ENCODE peak calls at places on chromosomes 4 and X, in nine cellular contexts. One of them, this sample, is unnamed.

GRCh38 chrX:129461801-129462456 is 61.4 kb downstream of the SMARCA1 start:
- DNase-seq in BE2C: no peak
- DNase-seq in GM13977: no peak
- DNase-seq in GM10248: no peak
- DNase-seq in fibroblast of mammary gland: no peak
- DNase-seq in progenitor cell of endocrine pancreas: no peak
- DNase-seq in RWPE1: no peak
- DNase-seq in ovary: no peak
- DNase-seq in mesothelial cell of epicardium: no peak
- DNase-seq in this sample: no peak

GRCh38 chr4:161332696-161333095 is 831.1 kb downstream of the FSTL5 start:
- DNase-seq in BE2C: no peak
- DNase-seq in GM13977: no peak
- DNase-seq in GM10248: no peak
- DNase-seq in fibroblast of mammary gland: no peak
- DNase-seq in progenitor cell of endocrine pancreas: no peak
- DNase-seq in RWPE1: no peak
- DNase-seq in ovary: no peak
- DNase-seq in mesothelial cell of epicardium: no peak
- DNase-seq in this sample: no peak

GRCh38 chr4:15906024-15906443 is 32.5 kb downstream of the FGFBP1 start:
- DNase-seq in BE2C: no peak
- DNase-seq in GM13977: no peak
- DNase-seq in GM10248: no peak
- DNase-seq in fibroblast of mammary gland: no peak
- DNase-seq in progenitor cell of endocrine pancreas: no peak
- DNase-seq in RWPE1: peak
- DNase-seq in ovary: no peak
- DNase-seq in mesothelial cell of epicardium: no peak
- DNase-seq in this sample: no peak

GRCh38 chrX:56107320-56107719 is 124.8 kb upstream of the KLF8 start:
- DNase-seq in BE2C: no peak
- DNase-seq in GM13977: no peak
- DNase-seq in GM10248: no peak
- DNase-seq in fibroblast of mammary gland: no peak
- DNase-seq in progenitor cell of endocrine pancreas: no peak
- DNase-seq in RWPE1: no peak
- DNase-seq in ovary: no peak
- DNase-seq in mesothelial cell of epicardium: no peak
- DNase-seq in this sample: no peak

GRCh38 chr4:133592106-133592505 is 443.0 kb downstream of the PCDH10 start:
- DNase-seq in BE2C: no peak
- DNase-seq in GM13977: no peak
- DNase-seq in GM10248: no peak
- DNase-seq in fibroblast of mammary gland: no peak
- DNase-seq in progenitor cell of endocrine pancreas: no peak
- DNase-seq in RWPE1: no peak
- DNase-seq in ovary: no peak
- DNase-seq in mesothelial cell of epicardium: no peak
- DNase-seq in this sample: no peak

GRCh38 chr4:65066106-65066505 is 604.2 kb downstream of the EPHA5 start:
- DNase-seq in BE2C: no peak
- DNase-seq in GM13977: no peak
- DNase-seq in GM10248: no peak
- DNase-seq in fibroblast of mammary gland: no peak
- DNase-seq in progenitor cell of endocrine pancreas: no peak
- DNase-seq in RWPE1: no peak
- DNase-seq in ovary: no peak
- DNase-seq in mesothelial cell of epicardium: no peak
- DNase-seq in this sample: no peak

GRCh38 chr4:27602172-27602571 is 741.5 kb downstream of the STIM2 start:
- DNase-seq in BE2C: no peak
- DNase-seq in GM13977: no peak
- DNase-seq in GM10248: no peak
- DNase-seq in fibroblast of mammary gland: no peak
- DNase-seq in progenitor cell of endocrine pancreas: no peak
- DNase-seq in RWPE1: no peak
- DNase-seq in ovary: no peak
- DNase-seq in mesothelial cell of epicardium: no peak
- DNase-seq in this sample: no peak

GRCh38 chr4:109691411-109691920 is 11.8 kb downstream of the CASP6 start:
- DNase-seq in BE2C: no peak
- DNase-seq in GM13977: no peak
- DNase-seq in GM10248: no peak
- DNase-seq in fibroblast of mammary gland: peak
- DNase-seq in progenitor cell of endocrine pancreas: no peak
- DNase-seq in RWPE1: no peak
- DNase-seq in ovary: no peak
- DNase-seq in mesothelial cell of epicardium: no peak
- DNase-seq in this sample: no peak

GRCh38 chr4:20462426-20463175 is 210.9 kb downstream of the SLIT2 start:
- DNase-seq in BE2C: no peak
- DNase-seq in GM13977: no peak
- DNase-seq in GM10248: no peak
- DNase-seq in fibroblast of mammary gland: peak
- DNase-seq in progenitor cell of endocrine pancreas: no peak
- DNase-seq in RWPE1: no peak
- DNase-seq in ovary: no peak
- DNase-seq in mesothelial cell of epicardium: no peak
- DNase-seq in this sample: no peak

GRCh38 chr4:25662306-25662705 is 6.7 kb downstream of the SLC34A2 start:
- DNase-seq in BE2C: no peak
- DNase-seq in GM13977: no peak
- DNase-seq in GM10248: no peak
- DNase-seq in fibroblast of mammary gland: no peak
- DNase-seq in progenitor cell of endocrine pancreas: no peak
- DNase-seq in RWPE1: no peak
- DNase-seq in ovary: no peak
- DNase-seq in mesothelial cell of epicardium: no peak
- DNase-seq in this sample: no peak

GRCh38 chr4:33709247-33709646 is 2535.1 kb downstream of the ARAP2 start:
- DNase-seq in BE2C: no peak
- DNase-seq in GM13977: no peak
- DNase-seq in GM10248: no peak
- DNase-seq in fibroblast of mammary gland: peak
- DNase-seq in progenitor cell of endocrine pancreas: no peak
- DNase-seq in RWPE1: no peak
- DNase-seq in ovary: no peak
- DNase-seq in mesothelial cell of epicardium: no peak
- DNase-seq in this sample: no peak

GRCh38 chrX:15947648-15948317 is 93.2 kb upstream of the AP1S2 start:
- DNase-seq in BE2C: no peak
- DNase-seq in GM13977: no peak
- DNase-seq in GM10248: no peak
- DNase-seq in fibroblast of mammary gland: peak
- DNase-seq in progenitor cell of endocrine pancreas: no peak
- DNase-seq in RWPE1: peak
- DNase-seq in ovary: no peak
- DNase-seq in mesothelial cell of epicardium: no peak
- DNase-seq in this sample: no peak

GRCh38 chr4:54094449-54094848 is 5.5 kb upstream of the GSX2 start:
- DNase-seq in BE2C: no peak
- DNase-seq in GM13977: no peak
- DNase-seq in GM10248: no peak
- DNase-seq in fibroblast of mammary gland: no peak
- DNase-seq in progenitor cell of endocrine pancreas: no peak
- DNase-seq in RWPE1: no peak
- DNase-seq in ovary: no peak
- DNase-seq in mesothelial cell of epicardium: no peak
- DNase-seq in this sample: no peak

GRCh38 chr4:150234246-150234645 is 156.0 kb downstream of the DCLK2 start:
- DNase-seq in BE2C: no peak
- DNase-seq in GM13977: no peak
- DNase-seq in GM10248: no peak
- DNase-seq in fibroblast of mammary gland: peak
- DNase-seq in progenitor cell of endocrine pancreas: no peak
- DNase-seq in RWPE1: no peak
- DNase-seq in ovary: no peak
- DNase-seq in mesothelial cell of epicardium: no peak
- DNase-seq in this sample: no peak

GRCh38 chr4:762211-763190 is 56.9 kb downstream of the PCGF3 start:
- DNase-seq in BE2C: no peak
- DNase-seq in GM13977: no peak
- DNase-seq in GM10248: no peak
- DNase-seq in fibroblast of mammary gland: peak
- DNase-seq in progenitor cell of endocrine pancreas: no peak
- DNase-seq in RWPE1: no peak
- DNase-seq in ovary: no peak
- DNase-seq in mesothelial cell of epicardium: no peak
- DNase-seq in this sample: no peak
- TF ChIP-seq CTCF in BE2C: peak
- TF ChIP-seq CTCF in GM13977: peak
- TF ChIP-seq CTCF in GM10248: no peak
- TF ChIP-seq CTCF in fibroblast of mammary gland: peak
- TF ChIP-seq CTCF in progenitor cell of endocrine pancreas: peak
- TF ChIP-seq CTCF in RWPE1: no peak
- TF ChIP-seq CTCF in ovary: no peak
- TF ChIP-seq CTCF in mesothelial cell of epicardium: no peak
- TF ChIP-seq CTCF in this sample: no peak

GRCh38 chr4:3246458-3247398 is 2.2 kb upstream of the MSANTD1 start:
- DNase-seq in BE2C: no peak
- DNase-seq in GM13977: no peak
- DNase-seq in GM10248: no peak
- DNase-seq in fibroblast of mammary gland: no peak
- DNase-seq in progenitor cell of endocrine pancreas: no peak
- DNase-seq in RWPE1: no peak
- DNase-seq in ovary: no peak
- DNase-seq in mesothelial cell of epicardium: no peak
- DNase-seq in this sample: no peak
- TF ChIP-seq CTCF in BE2C: no peak
- TF ChIP-seq CTCF in GM13977: no peak
- TF ChIP-seq CTCF in GM10248: no peak
- TF ChIP-seq CTCF in fibroblast of mammary gland: no peak
- TF ChIP-seq CTCF in progenitor cell of endocrine pancreas: no peak
- TF ChIP-seq CTCF in RWPE1: no peak
- TF ChIP-seq CTCF in ovary: no peak
- TF ChIP-seq CTCF in mesothelial cell of epicardium: no peak
- TF ChIP-seq CTCF in this sample: no peak

DNA sequence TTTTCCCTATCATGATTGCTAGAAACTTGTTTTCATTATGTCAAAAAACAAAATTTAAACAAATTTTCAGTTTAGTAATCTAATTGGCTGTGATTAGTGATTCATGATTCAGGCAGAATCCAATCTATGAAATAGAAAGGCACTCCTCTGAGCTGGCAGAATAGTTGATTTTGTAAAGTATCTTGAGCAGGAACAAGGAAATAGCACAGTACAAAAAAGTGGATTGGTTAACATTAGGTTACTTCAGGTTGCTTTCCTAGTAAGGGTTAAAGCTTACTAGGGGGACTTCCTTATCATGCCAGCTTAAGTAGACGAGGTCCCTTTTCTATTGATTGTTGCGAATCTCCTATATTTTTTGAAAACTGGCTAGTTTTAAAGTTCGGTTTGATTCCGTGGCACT is 43.4 kb upstream of the PRDM5 start:
- DNase-seq in BE2C: no peak
- DNase-seq in GM13977: no peak
- DNase-seq in GM10248: no peak
- DNase-seq in fibroblast of mammary gland: no peak
- DNase-seq in progenitor cell of endocrine pancreas: no peak
- DNase-seq in RWPE1: no peak
- DNase-seq in ovary: no peak
- DNase-seq in mesothelial cell of epicardium: no peak
- DNase-seq in this sample: no peak
- TF ChIP-seq CTCF in BE2C: no peak
- TF ChIP-seq CTCF in GM13977: no peak
- TF ChIP-seq CTCF in GM10248: no peak
- TF ChIP-seq CTCF in fibroblast of mammary gland: no peak
- TF ChIP-seq CTCF in progenitor cell of endocrine pancreas: no peak
- TF ChIP-seq CTCF in RWPE1: no peak
- TF ChIP-seq CTCF in ovary: no peak
- TF ChIP-seq CTCF in mesothelial cell of epicardium: no peak
- TF ChIP-seq CTCF in this sample: no peak

GRCh38 chr4:141375855-141376254 is 155.2 kb downstream of the ZNF330 start:
- DNase-seq in BE2C: peak
- DNase-seq in GM13977: no peak
- DNase-seq in GM10248: no peak
- DNase-seq in fibroblast of mammary gland: peak
- DNase-seq in progenitor cell of endocrine pancreas: no peak
- DNase-seq in RWPE1: peak
- DNase-seq in ovary: no peak
- DNase-seq in mesothelial cell of epicardium: no peak
- DNase-seq in this sample: no peak
- TF ChIP-seq CTCF in BE2C: peak
- TF ChIP-seq CTCF in GM13977: no peak
- TF ChIP-seq CTCF in GM10248: no peak
- TF ChIP-seq CTCF in fibroblast of mammary gland: peak
- TF ChIP-seq CTCF in progenitor cell of endocrine pancreas: no peak
- TF ChIP-seq CTCF in RWPE1: peak
- TF ChIP-seq CTCF in ovary: no peak
- TF ChIP-seq CTCF in mesothelial cell of epicardium: no peak
- TF ChIP-seq CTCF in this sample: no peak

DNA sequence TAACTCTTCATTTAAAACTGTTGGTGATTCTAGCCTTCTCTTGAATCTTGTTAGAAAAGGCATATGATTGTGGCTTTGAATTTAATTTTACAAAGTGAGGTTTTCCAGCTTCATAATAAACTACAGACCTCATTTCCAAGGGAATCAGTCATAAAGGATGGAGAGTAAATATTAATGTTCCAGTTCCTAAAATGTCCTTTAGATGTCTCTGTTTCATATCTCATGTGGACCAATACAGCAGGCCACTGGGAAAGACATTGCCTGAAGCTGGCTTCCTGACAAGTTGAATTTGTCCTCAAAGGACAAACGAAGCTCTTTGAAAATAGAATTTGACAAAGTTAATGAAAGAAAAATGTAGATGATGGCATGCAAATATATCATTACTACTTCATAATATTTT is 125.4 kb downstream of the ZNF330 start:
- DNase-seq in BE2C: peak
- DNase-seq in GM13977: peak
- DNase-seq in GM10248: peak
- DNase-seq in fibroblast of mammary gland: peak
- DNase-seq in progenitor cell of endocrine pancreas: no peak
- DNase-seq in RWPE1: peak
- DNase-seq in ovary: no peak
- DNase-seq in mesothelial cell of epicardium: no peak
- DNase-seq in this sample: no peak
- TF ChIP-seq CTCF in BE2C: peak
- TF ChIP-seq CTCF in GM13977: peak
- TF ChIP-seq CTCF in GM10248: peak
- TF ChIP-seq CTCF in fibroblast of mammary gland: peak
- TF ChIP-seq CTCF in progenitor cell of endocrine pancreas: peak
- TF ChIP-seq CTCF in RWPE1: peak
- TF ChIP-seq CTCF in ovary: no peak
- TF ChIP-seq CTCF in mesothelial cell of epicardium: no peak
- TF ChIP-seq CTCF in this sample: no peak

GRCh38 chrX:30935985-30936384 is 46.9 kb upstream of the TAB3 start:
- DNase-seq in BE2C: peak
- DNase-seq in GM13977: no peak
- DNase-seq in GM10248: no peak
- DNase-seq in fibroblast of mammary gland: peak
- DNase-seq in progenitor cell of endocrine pancreas: no peak
- DNase-seq in RWPE1: peak
- DNase-seq in ovary: no peak
- DNase-seq in mesothelial cell of epicardium: no peak
- DNase-seq in this sample: no peak
- TF ChIP-seq CTCF in BE2C: peak
- TF ChIP-seq CTCF in GM13977: peak
- TF ChIP-seq CTCF in GM10248: no peak
- TF ChIP-seq CTCF in fibroblast of mammary gland: peak
- TF ChIP-seq CTCF in progenitor cell of endocrine pancreas: peak
- TF ChIP-seq CTCF in RWPE1: no peak
- TF ChIP-seq CTCF in ovary: no peak
- TF ChIP-seq CTCF in mesothelial cell of epicardium: no peak
- TF ChIP-seq CTCF in this sample: no peak

GRCh38 chr4:1376841-1377605 is 29.2 kb downstream of the NKX1-1 start:
- DNase-seq in BE2C: peak
- DNase-seq in GM13977: no peak
- DNase-seq in GM10248: no peak
- DNase-seq in fibroblast of mammary gland: no peak
- DNase-seq in progenitor cell of endocrine pancreas: no peak
- DNase-seq in RWPE1: no peak
- DNase-seq in ovary: peak
- DNase-seq in mesothelial cell of epicardium: peak
- DNase-seq in this sample: no peak
- TF ChIP-seq CTCF in BE2C: no peak
- TF ChIP-seq CTCF in GM13977: no peak
- TF ChIP-seq CTCF in GM10248: no peak
- TF ChIP-seq CTCF in fibroblast of mammary gland: no peak
- TF ChIP-seq CTCF in progenitor cell of endocrine pancreas: peak
- TF ChIP-seq CTCF in RWPE1: no peak
- TF ChIP-seq CTCF in ovary: no peak
- TF ChIP-seq CTCF in mesothelial cell of epicardium: no peak
- TF ChIP-seq CTCF in this sample: no peak